ENCODE peak calls at places on chromosome 10, in six cellular contexts. Q is AG09309, K is heart right ventricle, U is stomach, R is fibroblast of mammary gland, C is GM06990. J is an unnamed sample.

GRCh38 chr10:61621538-61622150 is 41.1 kb upstream of the CABCOCO1 start:
- DNase-seq in C (no peak), K (no peak), Q (no peak), U (no peak), R (no peak), J (no peak)

GRCh38 chr10:98262571-98262970 is 5.4 kb downstream of the LOXL4 start:
- DNase-seq in C (no peak), R (peak), Q (no peak), K (peak), U (peak), J (peak)

GRCh38 chr10:109933984-109934565 is 10.8 kb upstream of the XPNPEP1 start:
- DNase-seq in K (no peak), Q (no peak), C (no peak), R (peak), U (no peak), J (no peak)

GRCh38 chr10:77576007-77576367 is 61.6 kb downstream of the KCNMA1 start:
- DNase-seq in K (no peak), U (no peak), C (no peak), Q (no peak), R (no peak), J (no peak)

GRCh38 chr10:88080213-88080612 is 216.8 kb downstream of the PTEN start:
- DNase-seq in Q (no peak), K (no peak), U (peak), C (peak), R (peak), J (no peak)

GRCh38 chr10:93495654-93496321 is 624 bp upstream of the CEP55 start:
- DNase-seq in K (no peak), Q (no peak), R (peak), U (no peak), C (no peak), J (peak)

GRCh38 chr10:76206797-76207352 is 775.5 kb downstream of the LRMDA start:
- DNase-seq in K (no peak), C (no peak), R (no peak), U (no peak), Q (no peak), J (no peak)

GRCh38 chr10:42830237-42830636 is 47.6 kb downstream of the BMS1 start:
- DNase-seq in K (no peak), U (no peak), Q (no peak), C (no peak), R (no peak), J (no peak)

GRCh38 chr10:10618139-10618538 is 399.5 kb upstream of the CELF2 start:
- DNase-seq in C (no peak), K (no peak), Q (no peak), U (no peak), R (no peak), J (no peak)

GRCh38 chr10:95478935-95479334 is 82.2 kb downstream of the SORBS1 start:
- DNase-seq in R (peak), C (no peak), K (no peak), U (no peak), Q (no peak), J (no peak)

GRCh38 chr10:33231621-33232350 is 102.7 kb downstream of the NRP1 start:
- DNase-seq in Q (no peak), K (no peak), R (no peak), C (no peak), U (no peak), J (no peak)

GRCh38 chr10:30736685-30737232 is 107.2 kb upstream of the LYZL2 start:
- DNase-seq in C (peak), R (peak), Q (peak), U (peak), K (no peak), J (peak)

GRCh38 chr10:128567561-128567960 is 441.3 kb upstream of the MKI67 start:
- DNase-seq in U (no peak), C (no peak), K (peak), R (no peak), Q (no peak), J (no peak)

GRCh38 chr10:80161321-80162084 is 29.0 kb downstream of the PLAC9 start:
- DNase-seq in Q (no peak), R (no peak), K (no peak), U (no peak), C (no peak), J (no peak)

GRCh38 chr10:43106256-43107091 is 29.6 kb downstream of the RET start:
- DNase-seq in U (no peak), Q (no peak), K (no peak), R (no peak), C (no peak), J (no peak)

GRCh38 chr10:43965033-43965917 is 316.6 kb upstream of the ZNF32 start:
- DNase-seq in C (peak), R (peak), K (peak), U (no peak), Q (peak), J (no peak)

GRCh38 chr10:126686732-126687693 is 16.5 kb upstream of the C10orf90 start:
- DNase-seq in R (no peak), U (no peak), Q (no peak), K (no peak), C (no peak), J (no peak)

GRCh38 chr10:103153765-103154197 is 39.3 kb downstream of the NT5C2 start:
- DNase-seq in K (no peak), U (no peak), Q (no peak), C (no peak), R (peak), J (no peak)

GRCh38 chr10:108421256-108421655 is 1256.8 kb upstream of the SORCS1 start:
- DNase-seq in R (no peak), U (no peak), C (no peak), K (no peak), Q (no peak), J (no peak)

GRCh38 chr10:6647811-6648526 is 67.9 kb upstream of the PRKCQ start:
- DNase-seq in K (no peak), Q (no peak), C (peak), R (peak), U (peak), J (peak)

GRCh38 chr10:4673279-4674040 is 152.5 kb upstream of the AKR1E2 start:
- DNase-seq in R (no peak), Q (no peak), K (no peak), C (no peak), U (no peak), J (no peak)

GRCh38 chr10:76882245-76882644 is 755.4 kb downstream of the KCNMA1 start:
- DNase-seq in K (peak), Q (no peak), C (peak), U (no peak), R (no peak), J (no peak)

GRCh38 chr10:49738616-49739360 is 23.3 kb downstream of the OGDHL start:
- DNase-seq in K (no peak), R (no peak), Q (no peak), C (no peak), U (peak), J (peak)
- TF ChIP-seq CTCF in K (no peak), R (no peak), Q (no peak), C (no peak), U (no peak), J (no peak)

GRCh38 chr10:122849900-122850605 is 4.4 kb upstream of the CUZD1 start:
- DNase-seq in U (no peak), C (no peak), K (no peak), R (no peak), Q (no peak), J (no peak)

GRCh38 chr10:122849090-122849489 is 3.4 kb upstream of the CUZD1 start:
- DNase-seq in U (no peak), Q (no peak), K (no peak), C (no peak), R (no peak), J (no peak)

GRCh38 chr10:122850705-122851640 is 5.3 kb upstream of the CUZD1 start:
- DNase-seq in Q (no peak), K (no peak), C (no peak), R (peak), U (no peak), J (no peak)

GRCh38 chr10:122845783-122846332 is at the start of gene CUZD1:
- DNase-seq in K (no peak), U (no peak), R (no peak), C (no peak), Q (no peak), J (no peak)

GRCh38 chr10:122847782-122848604 is 2.3 kb upstream of the CUZD1 start:
- DNase-seq in Q (no peak), K (no peak), U (no peak), C (no peak), R (peak), J (no peak)
- TF ChIP-seq CTCF in Q (no peak), K (no peak), U (no peak), C (no peak), R (no peak), J (no peak)

DNA sequence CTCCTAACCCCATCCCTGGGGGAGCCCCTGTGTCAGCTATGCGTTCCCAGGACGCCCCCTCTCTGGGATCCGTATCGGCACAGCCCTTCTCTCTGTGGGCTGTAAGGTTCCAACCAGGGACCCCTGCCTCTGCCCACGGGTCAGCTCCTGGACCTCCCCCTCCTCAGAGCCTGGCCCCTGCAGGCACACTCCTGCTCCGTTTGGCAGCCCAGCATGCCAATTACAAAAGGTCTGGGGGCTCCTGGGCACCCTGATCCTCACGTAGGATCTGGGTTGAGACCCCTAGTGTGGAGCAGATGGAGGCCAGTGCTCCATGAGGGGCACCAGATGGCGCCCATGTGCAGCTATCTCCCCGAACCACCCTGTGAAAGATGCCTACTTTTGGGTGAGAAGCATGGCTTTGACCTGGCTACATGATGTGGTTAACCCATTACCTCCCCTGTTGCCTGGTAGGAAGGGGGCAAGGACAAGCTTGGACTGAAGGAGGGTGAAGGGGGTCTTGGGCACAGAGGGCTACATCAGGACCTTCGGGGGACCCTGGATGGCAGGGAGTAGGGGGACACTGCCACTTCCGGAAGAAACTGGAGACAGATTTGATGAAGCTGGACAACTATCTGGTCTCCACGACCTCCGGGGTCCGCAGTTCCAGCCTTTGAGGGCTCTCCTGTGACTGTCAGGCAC is 9.0 kb downstream of the TACR2 start:
- DNase-seq in K (no peak), R (no peak), U (no peak), C (no peak), Q (no peak), J (no peak)
- TF ChIP-seq CTCF in K (no peak), R (no peak), U (no peak), C (peak), Q (peak), J (no peak)

DNA sequence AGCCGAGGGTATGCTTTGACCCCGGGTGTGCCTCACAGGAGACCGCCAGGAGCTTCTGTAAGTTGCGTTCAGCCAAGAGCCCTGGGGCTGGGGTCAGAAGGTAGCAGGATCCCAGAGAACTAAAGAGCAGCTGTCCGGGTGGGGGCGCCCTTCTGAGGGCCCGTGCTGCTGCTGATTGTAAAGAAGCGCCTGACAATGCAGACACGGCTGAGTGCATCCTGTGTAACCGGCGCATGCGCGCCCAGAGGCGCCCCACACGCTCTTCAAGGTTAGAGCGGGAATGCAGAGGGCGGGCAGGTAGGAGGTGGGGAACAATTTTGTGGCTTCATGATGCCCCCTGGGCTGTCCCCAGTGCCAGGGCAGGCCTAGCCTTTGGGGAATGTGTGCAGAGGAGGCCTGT is 210.2 kb upstream of the CTBP2 start:
- DNase-seq in Q (no peak), U (no peak), C (no peak), R (no peak), K (no peak), J (no peak)
- TF ChIP-seq CTCF in Q (peak), U (no peak), C (no peak), R (no peak), K (no peak), J (no peak)

J was measured in GM13976.